ENCODE peak calls at places on chromosomes 7 and 10, in eight cellular contexts. F, K, P, H, D, C, G and Z are unnamed samples.

GRCh38 chr7:24831240-24831639 is 74.0 kb upstream of the GSDME start:
- DNase-seq in P (peak), D (no peak), H (no peak), K (no peak), G (peak), C (no peak), F (no peak), Z (no peak)

GRCh38 chr7:134444961-134445315 is 14.0 kb downstream of the AKR1B1 start:
- DNase-seq in K (no peak), H (no peak), D (no peak), G (no peak), P (no peak), F (no peak), C (no peak), Z (no peak)

GRCh38 chr7:50782376-50783208 is at the start of gene GRB10:
- DNase-seq in F (no peak), K (no peak), C (no peak), D (peak), P (no peak), H (peak), G (peak), Z (no peak)

GRCh38 chr7:155885162-155886160 is 73.2 kb upstream of the SHH start:
- DNase-seq in P (no peak), D (peak), K (no peak), G (peak), C (peak), H (no peak), F (no peak), Z (no peak)

GRCh38 chr7:83519240-83519639 is 129.7 kb downstream of the SEMA3E start:
- DNase-seq in F (no peak), P (no peak), H (no peak), G (peak), D (no peak), K (no peak), C (no peak), Z (no peak)

GRCh38 chr7:131110294-131111080 is 217.2 kb upstream of the MKLN1 start:
- DNase-seq in H (no peak), P (peak), C (no peak), K (peak), F (peak), G (peak), D (no peak), Z (no peak)

GRCh38 chr10:73467210-73467609 is 28.6 kb downstream of the PPP3CB start:
- DNase-seq in D (no peak), C (no peak), H (no peak), K (no peak), P (no peak), G (no peak), F (no peak), Z (no peak)

GRCh38 chr10:79384773-79385391 is 37.6 kb downstream of the PPIF start:
- DNase-seq in C (no peak), D (peak), H (no peak), F (no peak), P (no peak), K (no peak), G (no peak), Z (no peak)

GRCh38 chr10:70664702-70665195 is 7.6 kb upstream of the ADAMTS14 start:
- DNase-seq in D (no peak), F (no peak), G (peak), P (peak), H (no peak), C (peak), K (no peak), Z (peak)

GRCh38 chr7:37284805-37285211 is 163.9 kb downstream of the ELMO1 start:
- DNase-seq in D (peak), P (peak), C (no peak), F (peak), H (peak), G (no peak), K (peak), Z (no peak)

GRCh38 chr10:24920907-24921881 is 31.2 kb downstream of the PRTFDC1 start:
- DNase-seq in H (peak), D (peak), G (peak), K (peak), C (peak), F (no peak), P (peak), Z (peak)

GRCh38 chr7:36191292-36191920 is 38.4 kb downstream of the EEPD1 start:
- DNase-seq in C (no peak), F (no peak), D (no peak), P (no peak), G (peak), H (no peak), K (no peak), Z (no peak)

GRCh38 chr7:74009719-74010118 is 18.3 kb upstream of the ELN start:
- DNase-seq in P (no peak), D (no peak), F (no peak), G (no peak), C (no peak), H (peak), K (peak), Z (no peak)

GRCh38 chr10:110399163-110400094 is 94.7 kb upstream of the SMNDC1 start:
- DNase-seq in F (no peak), H (no peak), P (peak), C (peak), G (peak), K (no peak), D (no peak), Z (peak)

GRCh38 chr7:144398911-144399310 is 4.6 kb downstream of the NOBOX start:
- DNase-seq in C (no peak), P (no peak), F (no peak), H (no peak), K (no peak), G (no peak), D (no peak), Z (no peak)

GRCh38 chr10:69838418-69838817 is 36.7 kb downstream of the COL13A1 start:
- DNase-seq in P (no peak), K (no peak), D (no peak), H (no peak), F (no peak), G (no peak), C (no peak), Z (no peak)

GRCh38 chr10:70260259-70260658 is 23.5 kb downstream of the NPFFR1 start:
- DNase-seq in C (no peak), P (no peak), F (no peak), H (no peak), K (no peak), G (no peak), D (no peak), Z (no peak)

GRCh38 chr10:132885451-132886210 is 56.7 kb downstream of the CFAP46 start:
- DNase-seq in D (no peak), P (no peak), F (peak), G (no peak), C (no peak), K (peak), H (peak), Z (no peak)

GRCh38 chr7:28447071-28447470 is 34.8 kb downstream of the CREB5 start:
- DNase-seq in P (no peak), C (no peak), H (no peak), G (peak), F (no peak), D (no peak), K (no peak), Z (no peak)

GRCh38 chr7:49775065-49775948 is 1.9 kb downstream of the VWC2 start:
- DNase-seq in H (no peak), C (no peak), D (no peak), P (no peak), G (no peak), F (no peak), K (no peak), Z (no peak)

GRCh38 chr10:95430231-95430951 is 130.8 kb downstream of the SORBS1 start:
- DNase-seq in P (peak), D (no peak), K (no peak), H (no peak), C (peak), F (no peak), G (peak), Z (no peak)

GRCh38 chr7:151728746-151729145 is 148.2 kb downstream of the PRKAG2 start:
- DNase-seq in G (no peak), D (no peak), C (no peak), F (no peak), H (peak), P (no peak), K (no peak), Z (no peak)
- H3K4me3 ChIP-seq in G (no peak), D (no peak), C (no peak), F (no peak), H (no peak), P (no peak), K (no peak), Z (no peak)

DNA sequence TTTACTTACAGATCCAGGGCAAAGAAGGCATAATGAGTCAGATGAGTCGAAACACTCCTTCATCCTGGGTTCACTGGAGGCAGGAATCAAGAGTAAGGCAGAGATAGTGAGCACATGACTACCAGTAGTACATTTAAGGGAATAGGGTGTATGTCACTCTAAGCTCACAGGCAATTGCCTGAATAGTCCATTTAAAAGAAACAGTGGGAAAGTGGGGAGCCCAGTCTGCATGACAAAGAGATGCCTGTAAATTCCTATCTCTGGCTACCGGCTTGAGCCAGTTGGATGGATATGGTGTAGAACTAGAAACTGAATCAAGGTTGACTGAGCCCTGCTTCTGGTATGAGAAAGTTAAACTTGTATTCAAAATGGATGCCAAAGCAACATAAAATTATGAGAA is 861.5 kb upstream of the ZWINT start:
- DNase-seq in K (no peak), F (no peak), C (no peak), D (no peak), G (no peak), H (no peak), P (no peak), Z (no peak)
- H3K4me3 ChIP-seq in K (no peak), F (no peak), C (no peak), D (no peak), G (no peak), H (no peak), P (no peak), Z (no peak)

DNA sequence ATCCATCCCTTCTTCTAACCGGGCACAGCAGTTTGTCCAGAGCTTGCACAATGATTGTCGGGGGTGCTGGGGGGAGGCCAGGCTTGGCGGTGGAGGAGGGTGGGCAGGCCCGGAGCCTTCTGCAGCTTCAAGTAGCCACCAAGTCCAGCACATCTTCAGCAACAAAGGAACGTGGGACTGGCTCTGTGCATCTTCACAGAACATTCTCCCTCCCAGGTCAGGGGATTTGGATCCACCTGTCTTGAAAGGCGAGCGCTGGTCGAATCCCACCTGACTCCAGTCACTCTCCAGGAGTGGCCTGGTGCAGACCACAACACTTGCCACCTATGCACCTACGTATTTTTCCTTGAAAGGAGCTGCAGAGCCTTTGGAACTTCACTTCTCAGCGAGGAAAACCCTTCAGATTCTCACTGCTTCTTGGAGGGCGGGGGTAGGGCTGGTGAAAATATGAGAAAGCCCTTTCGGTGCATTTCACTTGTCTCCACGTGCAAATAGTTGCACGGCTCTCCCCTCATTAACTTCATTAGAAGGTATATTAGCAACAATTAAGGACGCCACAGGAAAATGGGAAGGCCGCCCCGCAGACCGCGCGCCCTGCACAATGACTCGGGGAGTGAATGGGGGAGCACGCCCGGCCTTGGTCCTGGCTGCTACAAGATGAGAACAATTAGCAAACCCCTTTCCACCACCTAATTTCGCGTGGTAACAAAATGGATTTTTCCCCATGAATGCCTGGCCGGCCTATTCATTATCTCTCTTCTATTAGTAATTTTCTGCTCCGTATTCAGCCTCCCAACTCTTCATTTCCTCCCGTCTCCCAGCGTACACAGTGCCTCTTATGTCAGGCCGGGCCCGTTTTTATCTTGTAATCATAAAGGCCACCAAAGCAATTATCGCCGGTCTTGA is 346.7 kb downstream of the DNAJB6 start:
- DNase-seq in D (no peak), C (no peak), F (peak), P (no peak), H (no peak), K (no peak), G (peak), Z (no peak)
- H3K4me3 ChIP-seq in D (peak), C (no peak), F (no peak), P (no peak), H (no peak), K (no peak), G (no peak), Z (no peak)

GRCh38 chr7:20797174-20798080 is 10.7 kb upstream of the SP8 start:
- DNase-seq in C (no peak), K (no peak), H (no peak), F (no peak), D (no peak), P (peak), G (no peak), Z (no peak)
- H3K4me3 ChIP-seq in C (peak), K (peak), H (peak), F (peak), D (peak), P (peak), G (peak), Z (peak)

GRCh38 chr7:17617857-17618651 is 319.6 kb downstream of the AHR start:
- DNase-seq in D (no peak), C (no peak), P (no peak), G (no peak), F (no peak), H (no peak), K (no peak), Z (no peak)

GRCh38 chr7:17619194-17619818 is 320.9 kb downstream of the AHR start:
- DNase-seq in F (no peak), G (no peak), K (no peak), C (no peak), P (no peak), H (no peak), D (no peak), Z (no peak)

GRCh38 chr7:17617380-17617779 is 318.9 kb downstream of the AHR start:
- DNase-seq in P (no peak), D (no peak), G (no peak), K (no peak), H (no peak), F (no peak), C (no peak), Z (no peak)

GRCh38 chr7:17620588-17620987 is 319.7 kb downstream of the SNX13 start:
- DNase-seq in F (no peak), C (no peak), K (no peak), G (no peak), P (no peak), D (no peak), H (no peak), Z (no peak)

GRCh38 chr7:17618652-17618974 is 320.2 kb downstream of the AHR start:
- DNase-seq in F (no peak), H (no peak), D (no peak), G (no peak), C (no peak), P (no peak), K (no peak), Z (no peak)
- H3K4me3 ChIP-seq in F (no peak), H (no peak), D (no peak), G (no peak), C (no peak), P (no peak), K (no peak), Z (no peak)

GRCh38 chr10:96902117-96902516 is 70.0 kb downstream of the LCOR start:
- DNase-seq in H (no peak), F (no peak), G (no peak), K (no peak), D (no peak), C (no peak), P (no peak), Z (no peak)
- H3K4me3 ChIP-seq in H (no peak), F (no peak), G (no peak), K (no peak), D (no peak), C (no peak), P (no peak), Z (no peak)

GRCh38 chr10:107914450-107915276 is 750.2 kb upstream of the SORCS1 start:
- DNase-seq in K (no peak), C (no peak), H (no peak), D (no peak), P (peak), F (no peak), G (peak), Z (no peak)
- H3K4me3 ChIP-seq in K (no peak), C (peak), H (no peak), D (peak), P (peak), F (peak), G (peak), Z (peak)

DNA sequence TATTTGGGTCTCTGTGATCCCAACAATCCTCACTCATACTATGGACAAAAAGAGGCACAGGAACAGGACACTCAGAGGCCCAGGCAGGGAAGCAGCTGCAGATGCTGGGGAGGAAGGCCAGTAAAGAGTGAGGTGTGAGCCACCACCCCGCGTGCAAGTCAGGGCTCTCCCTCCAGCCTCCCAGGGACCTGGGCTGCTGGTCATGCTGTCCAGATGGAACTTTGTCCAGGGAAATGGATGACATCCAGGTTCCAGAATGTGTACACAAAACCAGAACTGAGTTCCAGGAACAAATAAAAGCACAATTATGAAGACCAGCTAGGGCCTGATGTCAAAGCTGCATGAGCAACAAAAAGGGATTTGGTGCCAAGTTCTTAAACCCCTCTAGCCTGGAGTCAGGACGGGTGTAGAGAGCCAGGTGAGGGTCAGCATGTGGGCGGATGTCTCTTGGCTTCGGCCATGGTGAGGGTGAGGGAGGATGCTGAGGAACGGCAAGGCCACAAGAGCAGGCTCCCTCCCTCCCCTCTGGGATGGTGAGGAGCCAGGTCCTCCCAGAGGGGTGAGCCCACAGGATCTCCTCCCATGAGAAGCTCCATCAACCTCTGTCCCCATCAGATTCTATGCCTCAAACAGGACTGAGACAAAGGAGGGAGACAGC is 739.7 kb downstream of the PARD3 start:
- DNase-seq in P (no peak), C (no peak), K (no peak), G (no peak), H (no peak), F (no peak), D (peak), Z (no peak)
- H3K4me3 ChIP-seq in P (no peak), C (no peak), K (no peak), G (no peak), H (no peak), F (no peak), D (no peak), Z (no peak)

GRCh38 chr7:100482728-100483100 is 1.0 kb upstream of the NYAP1 start:
- DNase-seq in D (no peak), F (no peak), K (no peak), C (no peak), G (no peak), P (no peak), H (no peak), Z (no peak)
- H3K4me3 ChIP-seq in D (peak), F (peak), K (peak), C (peak), G (peak), P (peak), H (no peak), Z (peak)